ENCODE peak calls at places on chromosomes 1 and 21, in six cellular contexts. U is NCI-H82; Z is CD8-positive, alpha-beta memory T cell; B is EH; Y is HepG2; V is GM03348. E is an unnamed sample.

GRCh38 chr21:45255381-45256020 is 32.2 kb downstream of the POFUT2 start:
- DNase-seq in B (no peak), U (peak), V (no peak), Y (peak), Z (no peak), E (peak)

GRCh38 chr1:31872658-31873636 is 57.1 kb upstream of the SPOCD1 start:
- DNase-seq in U (no peak), Y (no peak), Z (peak), V (no peak), B (no peak), E (no peak)

GRCh38 chr1:51514733-51515132 is 4.3 kb downstream of the EPS15 start:
- DNase-seq in U (no peak), V (peak), Y (no peak), B (no peak), Z (no peak), E (no peak)

GRCh38 chr1:232477728-232478127 is 152.2 kb downstream of the SIPA1L2 start:
- DNase-seq in U (peak), V (peak), Z (no peak), B (peak), Y (no peak), E (no peak)

GRCh38 chr1:11979453-11979817 is 809 bp upstream of the MFN2 start:
- DNase-seq in V (no peak), U (no peak), Z (no peak), Y (no peak), B (no peak), E (no peak)

GRCh38 chr1:218772575-218772974 is 401.1 kb upstream of the LYPLAL1 start:
- DNase-seq in Z (no peak), Y (no peak), U (no peak), V (peak), B (peak), E (no peak)

GRCh38 chr1:18582890-18583289 is 47.8 kb upstream of the PAX7 start:
- DNase-seq in Y (no peak), B (no peak), Z (no peak), V (no peak), U (no peak), E (no peak)

GRCh38 chr1:184595609-184596008 is 159.0 kb downstream of the EDEM3 start:
- DNase-seq in Z (no peak), B (peak), U (no peak), V (peak), Y (no peak), E (no peak)

GRCh38 chr21:41651830-41652229 is 115.0 kb downstream of the RIPK4 start:
- DNase-seq in Z (no peak), V (no peak), U (no peak), Y (no peak), B (peak), E (no peak)